ENCODE peak calls at places on chromosome 15, in ten cellular contexts. B, S, H, X, W, J, V, P, K and M are unnamed samples.

GRCh38 chr15:92915766-92916435 is 15.8 kb downstream of the CHD2 start:
- DNase-seq in K (no peak), B (no peak), X (no peak), J (no peak), W (no peak), H (no peak), S (no peak), V (no peak), P (no peak), M (no peak)

GRCh38 chr15:85542488-85542887 is 162.1 kb downstream of the AKAP13 start:
- DNase-seq in S (no peak), V (no peak), K (no peak), B (no peak), J (no peak), W (no peak), X (no peak), P (no peak), H (no peak), M (no peak)

GRCh38 chr15:92053727-92054316 is 200.3 kb downstream of the SLCO3A1 start:
- DNase-seq in W (no peak), S (no peak), P (no peak), H (no peak), V (no peak), B (no peak), J (no peak), X (no peak), K (no peak), M (no peak)

GRCh38 chr15:25508369-25509002 is 69.7 kb upstream of the UBE3A start:
- DNase-seq in H (peak), W (peak), B (peak), S (no peak), P (no peak), V (peak), K (peak), X (no peak), J (peak), M (no peak)

GRCh38 chr15:24857094-24857437 is 97.7 kb upstream of the SNRPN start:
- DNase-seq in B (no peak), S (no peak), P (no peak), W (no peak), J (no peak), V (no peak), X (no peak), K (no peak), H (no peak), M (no peak)

GRCh38 chr15:85792102-85792731 is 2.5 kb downstream of the KLHL25 start:
- DNase-seq in B (no peak), S (no peak), W (no peak), K (no peak), J (no peak), H (no peak), P (no peak), X (no peak), V (no peak), M (no peak)

GRCh38 chr15:92807971-92808571 is 92.1 kb upstream of the CHD2 start:
- DNase-seq in W (no peak), J (no peak), S (no peak), X (no peak), B (no peak), V (no peak), H (peak), P (no peak), K (peak), M (no peak)

GRCh38 chr15:45179221-45179985 is 8.4 kb downstream of the SHF start:
- DNase-seq in K (no peak), J (no peak), W (peak), S (peak), H (no peak), P (peak), B (peak), V (no peak), X (peak), M (no peak)

GRCh38 chr15:47718474-47719440 is 1.5 kb downstream of the SEMA6D start:
- DNase-seq in X (no peak), B (no peak), P (no peak), W (no peak), H (peak), S (no peak), K (peak), J (peak), V (no peak), M (no peak)

GRCh38 chr15:48800811-48801460 is 9.9 kb downstream of the CEP152 start:
- DNase-seq in W (peak), P (no peak), B (peak), V (no peak), J (no peak), H (peak), K (peak), S (no peak), X (no peak), M (no peak)

GRCh38 chr15:57367556-57367955 is 8.7 kb upstream of the CGNL1 start:
- DNase-seq in P (no peak), B (no peak), S (no peak), X (no peak), H (no peak), V (no peak), K (no peak), W (no peak), J (no peak), M (no peak)

GRCh38 chr15:44298878-44299277 is 10.4 kb downstream of the GOLM2 start:
- DNase-seq in V (no peak), P (no peak), B (peak), S (no peak), K (no peak), J (no peak), H (no peak), W (no peak), X (no peak), M (no peak)

GRCh38 chr15:91214675-91215590 is 114.9 kb downstream of the SV2B start:
- DNase-seq in S (no peak), K (no peak), B (no peak), V (no peak), P (no peak), H (no peak), X (no peak), W (no peak), J (no peak), M (no peak)

GRCh38 chr15:89654847-89655805 is at the start of gene KIF7:
- DNase-seq in H (peak), S (no peak), W (peak), X (peak), B (peak), J (peak), V (no peak), K (peak), P (no peak), M (no peak)

GRCh38 chr15:41829959-41830646 is 2.2 kb downstream of the JMJD7 start:
- DNase-seq in P (no peak), J (no peak), H (no peak), S (no peak), K (no peak), V (no peak), B (no peak), W (no peak), X (no peak), M (no peak)

GRCh38 chr15:49697121-49697520 is 76.3 kb downstream of the DTWD1 start:
- DNase-seq in B (no peak), X (no peak), W (no peak), J (no peak), V (no peak), P (no peak), H (no peak), S (no peak), K (no peak), M (no peak)

GRCh38 chr15:32030795-32031194 is 480 bp downstream of the CHRNA7 start:
- DNase-seq in P (no peak), V (no peak), K (peak), J (no peak), X (no peak), S (no peak), H (peak), W (no peak), B (peak), M (no peak)

GRCh38 chr15:92820233-92821021 is 79.7 kb upstream of the CHD2 start:
- DNase-seq in S (peak), P (peak), X (peak), H (peak), W (peak), K (peak), V (peak), J (peak), B (peak), M (peak)

GRCh38 chr15:74653426-74654082 is 37.9 kb downstream of the CLK3 start:
- DNase-seq in J (no peak), W (no peak), H (no peak), K (peak), V (no peak), X (no peak), S (no peak), B (peak), P (no peak), M (no peak)